ENCODE peak calls at places on chromosomes 7 and 10, in ten cellular contexts. S is neural progenitor cell, B is right lobe of liver, Z is astrocyte of the spinal cord, M is lower lobe of right lung, X is adipocyte, F is lung, D is uterus, G is Panc1, R is fibroblast of mammary gland. Y is an unnamed sample.

GRCh38 chr7:42790196-42790595 is 121.7 kb downstream of the C7orf25 start:
- DNase-seq in S (no peak), B (no peak), Z (peak), M (no peak), X (no peak), F (no peak), D (no peak), G (no peak), R (peak), Y (no peak)

GRCh38 chr7:110386914-110387313 is 704.0 kb upstream of the LRRN3 start:
- DNase-seq in S (no peak), B (no peak), Z (peak), M (no peak), X (peak), F (no peak), D (no peak), G (peak), R (no peak), Y (no peak)

GRCh38 chr10:123057968-123058367 is 49.2 kb downstream of the ACADSB start:
- DNase-seq in S (no peak), B (no peak), Z (no peak), M (no peak), X (no peak), F (no peak), D (no peak), G (no peak), R (no peak), Y (no peak)

GRCh38 chr7:30472771-30473392 is 5.7 kb downstream of the NOD1 start:
- DNase-seq in S (no peak), B (no peak), Z (peak), M (no peak), X (peak), F (peak), D (no peak), G (no peak), R (peak), Y (no peak)

GRCh38 chr7:151115836-151116418 is 29.7 kb downstream of the AGAP3 start:
- DNase-seq in S (no peak), B (no peak), Z (no peak), M (peak), X (no peak), F (peak), D (no peak), G (no peak), R (no peak), Y (no peak)

GRCh38 chr7:76424413-76425111 is at the start of gene ZP3:
- DNase-seq in S (no peak), B (no peak), Z (no peak), M (no peak), X (no peak), F (no peak), D (no peak), G (no peak), R (no peak), Y (peak)

GRCh38 chr10:119734396-119735332 is 8.8 kb downstream of the INPP5F start:
- DNase-seq in S (no peak), B (no peak), Z (peak), M (no peak), X (peak), F (no peak), D (no peak), G (no peak), R (peak), Y (no peak)

GRCh38 chr7:6614941-6615737 is at the start of gene ZNF853:
- DNase-seq in S (peak), B (no peak), Z (no peak), M (no peak), X (peak), F (no peak), D (no peak), G (no peak), R (no peak), Y (no peak)

GRCh38 chr10:91444211-91444610 is 34.1 kb downstream of the HECTD2 start:
- DNase-seq in S (no peak), B (no peak), Z (no peak), M (no peak), X (no peak), F (no peak), D (no peak), G (no peak), R (no peak), Y (no peak)

GRCh38 chr10:79396587-79396986 is 48.8 kb downstream of the ZCCHC24 start:
- DNase-seq in S (no peak), B (no peak), Z (no peak), M (no peak), X (no peak), F (no peak), D (no peak), G (no peak), R (no peak), Y (no peak)

GRCh38 chr7:106430103-106430502 is 145.3 kb upstream of the NAMPT start:
- DNase-seq in S (no peak), B (no peak), Z (no peak), M (no peak), X (no peak), F (no peak), D (no peak), G (no peak), R (no peak), Y (no peak)

GRCh38 chr7:8303904-8304528 is 42.0 kb upstream of the ICA1 start:
- DNase-seq in S (no peak), B (no peak), Z (no peak), M (no peak), X (no peak), F (no peak), D (no peak), G (peak), R (no peak), Y (no peak)

GRCh38 chr10:13458107-13458761 is 70.6 kb downstream of the BEND7 start:
- DNase-seq in S (no peak), B (no peak), Z (no peak), M (no peak), X (no peak), F (peak), D (no peak), G (no peak), R (peak), Y (no peak)

GRCh38 chr7:22979861-22980260 is 34.1 kb downstream of the HYCC1 start:
- DNase-seq in S (no peak), B (no peak), Z (no peak), M (no peak), X (no peak), F (no peak), D (no peak), G (no peak), R (no peak), Y (no peak)

GRCh38 chr7:17521437-17521836 is 223.0 kb downstream of the AHR start:
- DNase-seq in S (no peak), B (no peak), Z (peak), M (no peak), X (peak), F (no peak), D (no peak), G (no peak), R (peak), Y (no peak)

GRCh38 chr7:101506531-101506930 is 122.6 kb downstream of the MYL10 start:
- DNase-seq in S (no peak), B (no peak), Z (no peak), M (no peak), X (no peak), F (no peak), D (no peak), G (no peak), R (no peak), Y (no peak)

GRCh38 chr7:101510297-101510696 is 118.8 kb downstream of the MYL10 start:
- DNase-seq in S (no peak), B (no peak), Z (no peak), M (no peak), X (no peak), F (no peak), D (no peak), G (no peak), R (no peak), Y (no peak)

GRCh38 chr7:101507791-101508252 is 121.3 kb downstream of the MYL10 start:
- DNase-seq in S (peak), B (no peak), Z (peak), M (no peak), X (peak), F (no peak), D (peak), G (peak), R (peak), Y (peak)

GRCh38 chr7:101511965-101512364 is 117.1 kb downstream of the MYL10 start:
- DNase-seq in S (no peak), B (no peak), Z (no peak), M (no peak), X (no peak), F (no peak), D (no peak), G (no peak), R (no peak), Y (no peak)

DNA sequence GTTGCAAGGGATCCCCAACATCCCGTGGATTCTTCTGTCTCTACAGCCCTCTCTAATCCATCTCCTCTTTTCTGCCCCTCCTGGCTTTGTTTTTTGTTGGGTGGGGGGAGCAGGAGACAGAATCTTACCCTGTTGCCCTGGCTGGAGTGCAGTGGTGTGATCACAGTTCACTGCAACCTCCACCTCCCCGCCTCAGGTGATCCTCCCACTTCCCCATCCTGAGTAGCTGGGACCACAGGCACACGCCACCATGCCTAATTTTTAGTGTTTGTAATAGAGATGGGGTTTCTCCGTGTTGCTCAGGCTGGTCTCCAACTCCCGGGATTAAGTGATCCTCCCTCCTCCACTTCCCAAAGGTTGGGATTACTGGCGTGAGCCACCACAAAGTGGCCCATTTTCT is 121.8 kb downstream of the MYL10 start:
- DNase-seq in S (no peak), B (no peak), Z (no peak), M (no peak), X (no peak), F (no peak), D (no peak), G (no peak), R (no peak), Y (no peak)
- H3K4me3 ChIP-seq in S (no peak), B (no peak), Z (no peak), M (no peak), X (no peak), F (no peak), D (no peak), G (no peak), R (no peak), Y (no peak)

DNA sequence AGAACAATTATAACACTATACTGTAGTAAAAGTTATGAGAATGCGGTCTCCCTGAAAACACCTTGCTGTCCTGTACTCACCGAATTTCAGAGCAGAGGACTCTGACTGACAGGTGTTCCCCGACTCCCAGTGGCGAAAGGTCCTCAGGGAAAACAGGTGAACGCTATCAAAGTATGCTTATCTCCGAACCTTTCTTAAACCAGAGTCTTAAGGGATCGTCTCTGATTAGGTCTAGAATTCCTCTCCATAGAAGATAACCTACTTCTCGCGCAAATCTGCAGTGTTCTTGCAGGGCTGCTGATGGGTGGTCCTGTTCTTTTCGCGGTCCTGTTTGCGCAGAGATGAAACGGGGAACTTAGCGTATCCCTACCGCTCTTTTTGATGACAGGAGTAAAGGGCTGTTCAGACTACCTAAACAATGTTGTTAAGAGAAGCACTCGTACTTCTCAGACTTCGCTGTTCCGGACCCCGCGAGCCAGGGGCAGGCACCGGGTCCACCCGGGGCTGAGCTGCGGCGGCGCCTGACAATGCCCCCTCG is 981 bp upstream of the ZMYND11 start:
- DNase-seq in S (peak), B (no peak), Z (peak), M (no peak), X (no peak), F (no peak), D (no peak), G (no peak), R (peak), Y (no peak)
- H3K4me3 ChIP-seq in S (peak), B (peak), Z (peak), M (peak), X (peak), F (peak), D (peak), G (peak), R (peak), Y (peak)

GRCh38 chr7:47536705-47537611 is 45.0 kb downstream of the TNS3 start:
- DNase-seq in S (peak), B (peak), Z (peak), M (peak), X (peak), F (peak), D (peak), G (no peak), R (peak), Y (no peak)
- H3K4me3 ChIP-seq in S (peak), B (peak), Z (peak), M (peak), X (peak), F (peak), D (peak), G (peak), R (peak), Y (no peak)

DNA sequence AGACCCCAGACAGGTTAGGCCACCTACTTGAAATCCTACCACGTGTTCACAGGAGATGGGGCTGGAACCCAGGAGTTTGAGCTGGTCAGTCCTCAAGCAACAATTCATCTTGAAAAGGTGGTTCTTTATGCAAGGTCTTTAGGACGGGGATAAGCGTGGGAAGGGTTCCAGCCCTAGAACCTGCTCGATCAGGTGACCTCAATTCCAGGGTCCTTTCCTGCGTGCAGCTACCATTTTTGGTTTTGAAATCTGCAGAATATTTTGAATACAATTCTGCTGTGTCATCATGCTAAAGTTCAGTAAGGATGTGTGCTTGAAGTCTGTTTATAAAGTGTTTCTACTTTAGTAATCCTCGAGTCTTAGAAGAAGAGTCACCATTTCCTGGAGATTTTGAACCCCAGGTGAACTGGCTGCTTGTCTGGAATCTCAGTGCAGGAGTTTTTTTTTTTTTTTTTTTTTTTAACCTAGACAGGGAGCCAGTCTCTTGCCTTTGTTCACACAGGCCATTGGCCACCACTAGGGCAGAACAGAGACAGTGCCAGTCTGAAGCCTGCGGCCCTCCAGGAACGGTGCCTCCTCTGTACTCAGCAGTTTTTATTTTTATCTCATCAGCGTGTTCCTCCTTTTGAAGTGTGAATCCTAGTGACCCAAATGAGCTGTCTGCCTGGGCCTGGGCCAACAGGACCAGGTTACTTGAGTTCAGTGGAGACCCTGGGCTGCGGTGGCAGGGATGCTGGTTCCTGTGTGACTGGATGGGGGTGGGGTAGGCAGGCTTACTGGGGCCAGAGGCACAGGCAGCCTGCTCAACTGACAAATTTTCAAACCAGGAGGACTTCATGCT is 54.6 kb downstream of the EEPD1 start:
- DNase-seq in S (no peak), B (peak), Z (peak), M (peak), X (peak), F (no peak), D (no peak), G (no peak), R (peak), Y (no peak)
- H3K4me3 ChIP-seq in S (no peak), B (no peak), Z (no peak), M (no peak), X (no peak), F (no peak), D (no peak), G (no peak), R (no peak), Y (no peak)

GRCh38 chr7:157567666-157568065 is 230.9 kb downstream of the DNAJB6 start:
- DNase-seq in S (no peak), B (no peak), Z (no peak), M (no peak), X (no peak), F (no peak), D (no peak), G (no peak), R (no peak), Y (no peak)

GRCh38 chr7:157566631-157567006 is 229.8 kb downstream of the DNAJB6 start:
- DNase-seq in S (no peak), B (no peak), Z (no peak), M (no peak), X (no peak), F (no peak), D (no peak), G (no peak), R (no peak), Y (no peak)

GRCh38 chr7:157568785-157569584 is 232.2 kb downstream of the DNAJB6 start:
- DNase-seq in S (peak), B (no peak), Z (peak), M (peak), X (peak), F (peak), D (peak), G (no peak), R (peak), Y (peak)

GRCh38 chr7:157569967-157570366 is 233.2 kb downstream of the DNAJB6 start:
- DNase-seq in S (no peak), B (no peak), Z (no peak), M (no peak), X (no peak), F (no peak), D (no peak), G (no peak), R (no peak), Y (no peak)

GRCh38 chr7:157568071-157568784 is 231.4 kb downstream of the DNAJB6 start:
- DNase-seq in S (no peak), B (no peak), Z (no peak), M (no peak), X (no peak), F (no peak), D (no peak), G (no peak), R (no peak), Y (no peak)
- H3K4me3 ChIP-seq in S (peak), B (peak), Z (peak), M (peak), X (peak), F (peak), D (peak), G (no peak), R (peak), Y (peak)